ENCODE peak calls at places on chromosomes 11 and 22, in ten cellular contexts. G, H, O, Y, D, R, C, F, W and J are unnamed samples.

GRCh38 chr22:48957311-48957986 is 870.2 kb downstream of the BRD1 start:
- DNase-seq in G (no peak), H (no peak), O (no peak), Y (no peak), D (no peak), R (no peak), C (peak; percentile 24), F (no peak), W (no peak), J (no peak)

GRCh38 chr11:80815752-80816453 is 1375.1 kb upstream of the TENM4 start:
- DNase-seq in G (no peak), H (no peak), O (no peak), Y (no peak), D (no peak), R (no peak), C (no peak), F (no peak), W (peak; percentile 19), J (peak; percentile 41)

GRCh38 chr22:27032121-27032761 is 374.9 kb downstream of the MIAT start:
- DNase-seq in G (no peak), H (peak; percentile 35), O (peak; percentile 64), Y (no peak), D (peak; percentile 75), R (no peak), C (peak; percentile 95), F (no peak), W (no peak), J (no peak)

GRCh38 chr11:96267001-96267489 is 76.0 kb downstream of the MAML2 start:
- DNase-seq in G (no peak), H (no peak), O (no peak), Y (no peak), D (no peak), R (no peak), C (no peak), F (no peak), W (no peak), J (no peak)

GRCh38 chr22:44497218-44497903 is 672 bp downstream of the RTL6 start:
- DNase-seq in G (no peak), H (peak; percentile 16), O (no peak), Y (no peak), D (peak; percentile 32), R (no peak), C (no peak), F (peak; percentile 21), W (no peak), J (no peak)

GRCh38 chr22:41822289-41823057 is 10.4 kb upstream of the SREBF2 start:
- DNase-seq in G (no peak), H (no peak), O (no peak), Y (no peak), D (peak; percentile 81), R (no peak), C (no peak), F (peak; percentile 76), W (no peak), J (peak; percentile 83)

GRCh38 chr11:19116971-19117759 is at the start of gene ZDHHC13:
- DNase-seq in G (peak; percentile 90), H (peak; percentile 96), O (peak; percentile 89), Y (peak; percentile 91), D (peak; percentile 94), R (peak; percentile 93), C (peak; percentile 99), F (peak; percentile 92), W (peak; percentile 69), J (peak; percentile 97)

GRCh38 chr11:68890490-68891231 is 13.0 kb downstream of the MRPL21 start:
- DNase-seq in G (no peak), H (no peak), O (no peak), Y (no peak), D (no peak), R (no peak), C (peak; percentile 55), F (no peak), W (no peak), J (no peak)

GRCh38 chr22:26558246-26558895 is 31.6 kb downstream of the TPST2 start:
- DNase-seq in G (no peak), H (no peak), O (no peak), Y (no peak), D (no peak), R (no peak), C (no peak), F (no peak), W (no peak), J (no peak)

GRCh38 chr11:120959189-120959588 is 64.7 kb upstream of the TBCEL start:
- DNase-seq in G (no peak), H (no peak), O (no peak), Y (no peak), D (no peak), R (no peak), C (no peak), F (no peak), W (no peak), J (no peak)